ENCODE peak calls at places on chromosome 6, in five cellular contexts. U, F, B, N and Y are unnamed samples.

GRCh38 chr6:74249658-74250057 is 553.7 kb downstream of the CD109 start:
- DNase-seq in U (no peak), F (no peak), B (peak; percentile 62), N (no peak), Y (peak; percentile 67)

GRCh38 chr6:105112577-105112976 is 67.2 kb downstream of the POPDC3 start:
- DNase-seq in U (no peak), F (no peak), B (peak; percentile 2), N (no peak), Y (no peak)

GRCh38 chr6:52596371-52597028 is 19.6 kb upstream of the TRAM2 start:
- DNase-seq in U (no peak), F (no peak), B (peak; percentile 82), N (no peak), Y (no peak)

GRCh38 chr6:42197574-42198362 is 3.0 kb upstream of the GUCA1B start:
- DNase-seq in U (no peak), F (peak; percentile 70), B (peak; percentile 84), N (no peak), Y (peak; percentile 57)

GRCh38 chr6:116286773-116287358 is 7.1 kb upstream of the TSPYL1 start:
- DNase-seq in U (no peak), F (no peak), B (peak; percentile 34), N (no peak), Y (no peak)

GRCh38 chr6:134422426-134423231 is 104.7 kb upstream of the SGK1 start:
- DNase-seq in U (no peak), F (no peak), B (peak; percentile 99), N (peak; percentile 90), Y (peak; percentile 98)

GRCh38 chr6:43635387-43636311 is at the start of gene MAD2L1BP:
- DNase-seq in U (peak; percentile 84), F (peak; percentile 71), B (peak; percentile 64), N (peak; percentile 62), Y (no peak)

GRCh38 chr6:1535295-1535694 is 74.4 kb upstream of the FOXC1 start:
- DNase-seq in U (no peak), F (no peak), B (peak; percentile 28), N (no peak), Y (no peak)

GRCh38 chr6:24858154-24858801 is 59.6 kb upstream of the ARMH2 start:
- DNase-seq in U (no peak), F (no peak), B (peak; percentile 69), N (no peak), Y (no peak)

GRCh38 chr6:120211955-120212792 is 862.6 kb upstream of the MAN1A1 start:
- DNase-seq in U (no peak), F (no peak), B (no peak), N (no peak), Y (no peak)

GRCh38 chr6:21110684-21111398 is 482.7 kb upstream of the SOX4 start:
- DNase-seq in U (no peak), F (no peak), B (no peak), N (no peak), Y (no peak)

GRCh38 chr6:46288863-46289262 is 118.1 kb upstream of the ENPP5 start:
- DNase-seq in U (no peak), F (no peak), B (no peak), N (no peak), Y (no peak)

GRCh38 chr6:484086-484728 is 92.7 kb downstream of the IRF4 start:
- DNase-seq in U (no peak), F (no peak), B (no peak), N (peak; percentile 18), Y (no peak)